ENCODE peak calls at places on chromosome 19, in ten cellular contexts. M is lung; E is progenitor cell of endocrine pancreas; B is thyroid gland; Q is natural killer cell treated with Interleukin-12 subunit alpha and Interleukin-12 subunit beta and Interleukin-15 and Interleukin-18, amount 100 ng/mL, for 72 hours; K is omental fat pad; O is neural crest cell; L is hippocampal formation; X is stimulated activated naive B cell treated with anti-CD40 and anti-IgM and Interleukin-4, amounts not matched to agents 10 μg/mL and 1 μg/mL and 100 μg/mL, for 72 hours; F is T1000. A is an unnamed sample.

GRCh38 chr19:34712606-34713261 is 21.3 kb upstream of the ZNF181 start:
- DNase-seq in M (peak; percentile 68), E (no peak), B (peak; percentile 37), Q (peak; percentile 82), K (no peak), O (peak; percentile 28), L (peak; percentile 60), X (peak; percentile 46), F (peak; percentile 57), A (peak; percentile 92)

GRCh38 chr19:1172353-1173159 is 1.5 kb downstream of the SBNO2 start:
- DNase-seq in M (no peak), E (no peak), B (peak; percentile 82), Q (no peak), K (no peak), O (no peak), L (no peak), X (no peak), F (no peak), A (peak; percentile 48)

GRCh38 chr19:39363909-39364457 is 21.8 kb downstream of the SAMD4B start:
- DNase-seq in M (no peak), E (no peak), B (peak; percentile 50), Q (no peak), K (no peak), O (no peak), L (peak; percentile 94), X (peak; percentile 23), F (no peak), A (peak; percentile 50)

GRCh38 chr19:35332817-35333216 is 3.8 kb downstream of the CD22 start:
- DNase-seq in M (no peak), E (no peak), B (no peak), Q (no peak), K (no peak), O (no peak), L (no peak), X (peak; percentile 20), F (no peak), A (no peak)

GRCh38 chr19:10625003-10625761 is at the start of gene SLC44A2:
- DNase-seq in M (peak; percentile 85), E (peak; percentile 89), B (peak; percentile 96), Q (no peak), K (no peak), O (peak; percentile 35), L (peak; percentile 74), X (no peak), F (no peak), A (no peak)

GRCh38 chr19:16372065-16372915 is 47.7 kb downstream of the KLF2 start:
- DNase-seq in M (no peak), E (no peak), B (no peak), Q (peak; percentile 59), K (no peak), O (no peak), L (no peak), X (no peak), F (no peak), A (no peak)

GRCh38 chr19:38617764-38618589 is at the start of gene MAP4K1:
- DNase-seq in M (no peak), E (no peak), B (peak; percentile 7), Q (peak; percentile 77), K (no peak), O (no peak), L (no peak), X (peak; percentile 91), F (no peak), A (peak; percentile 100)

GRCh38 chr19:33134571-33135041 is 2.7 kb downstream of the WDR88 start:
- DNase-seq in M (no peak), E (no peak), B (no peak), Q (no peak), K (no peak), O (no peak), L (no peak), X (no peak), F (no peak), A (no peak)

GRCh38 chr19:40200352-40201099 is 9.3 kb downstream of the MAP3K10 start:
- DNase-seq in M (no peak), E (no peak), B (no peak), Q (no peak), K (no peak), O (no peak), L (no peak), X (no peak), F (no peak), A (no peak)

GRCh38 chr19:46349311-46349993 is 2.6 kb downstream of the PPP5C start:
- DNase-seq in M (no peak), E (no peak), B (peak; percentile 77), Q (no peak), K (no peak), O (no peak), L (no peak), X (no peak), F (no peak), A (peak; percentile 54)

GRCh38 chr19:4972509-4973230 is 3.8 kb downstream of the KDM4B start:
- DNase-seq in M (no peak), E (no peak), B (peak; percentile 66), Q (peak; percentile 29), K (no peak), O (no peak), L (no peak), X (no peak), F (no peak), A (no peak)

GRCh38 chr19:42468273-42468796 is 25.6 kb upstream of the CXCL17 start:
- DNase-seq in M (no peak), E (no peak), B (no peak), Q (peak; percentile 0), K (no peak), O (no peak), L (no peak), X (no peak), F (peak; percentile 74), A (peak; percentile 38)

GRCh38 chr19:19274146-19274545 is 1.0 kb upstream of the TM6SF2 start:
- DNase-seq in M (no peak), E (no peak), B (no peak), Q (no peak), K (no peak), O (no peak), L (no peak), X (no peak), F (no peak), A (no peak)

GRCh38 chr19:49339364-49340068 is 4.3 kb downstream of the CD37 start:
- DNase-seq in M (peak; percentile 90), E (peak; percentile 44), B (peak; percentile 82), Q (no peak), K (peak; percentile 54), O (peak; percentile 50), L (peak; percentile 57), X (no peak), F (peak; percentile 66), A (peak; percentile 100)

GRCh38 chr19:46328079-46328478 is 18.8 kb upstream of the PPP5C start:
- DNase-seq in M (no peak), E (no peak), B (no peak), Q (no peak), K (no peak), O (no peak), L (no peak), X (no peak), F (no peak), A (no peak)

GRCh38 chr19:34034318-34034846 is 137.9 kb upstream of the LSM14A start:
- DNase-seq in M (no peak), E (no peak), B (no peak), Q (no peak), K (no peak), O (no peak), L (no peak), X (no peak), F (no peak), A (no peak)

GRCh38 chr19:408441-409005 is 424 bp downstream of the C2CD4C start:
- DNase-seq in M (no peak), E (no peak), B (no peak), Q (peak; percentile 59), K (no peak), O (no peak), L (no peak), X (no peak), F (no peak), A (no peak)

GRCh38 chr19:16293133-16294085 is 31.2 kb upstream of the KLF2 start:
- DNase-seq in M (peak; percentile 71), E (no peak), B (peak; percentile 21), Q (no peak), K (peak; percentile 51), O (no peak), L (no peak), X (no peak), F (peak; percentile 69), A (no peak)

GRCh38 chr19:45200614-45201013 is 22.0 kb downstream of the BLOC1S3 start:
- DNase-seq in M (no peak), E (no peak), B (peak; percentile 8), Q (no peak), K (no peak), O (peak; percentile 43), L (no peak), X (no peak), F (no peak), A (peak; percentile 65)

GRCh38 chr19:5691930-5692784 is 2.1 kb downstream of the RPL36 start:
- DNase-seq in M (no peak), E (no peak), B (no peak), Q (no peak), K (no peak), O (no peak), L (no peak), X (no peak), F (no peak), A (no peak)

A was measured in Karpas-422.